ENCODE peak calls at places on chromosomes 3 and 15, in four cellular contexts. One of them, this sample, is unnamed.
A peak's percentile ranks its signal among the peaks of the same experiment; 100 is the strongest.

GRCh38 chr3:40267940-40268707 is 41.4 kb upstream of the EIF1B start:
- DNase-seq in neural crest cell: no peak
- DNase-seq in AG04450: no peak
- DNase-seq in nephron progenitor cell: no peak
- DNase-seq in this sample: no peak

GRCh38 chr3:126554560-126555525 is 3.9 kb downstream of the C3orf22 start:
- DNase-seq in neural crest cell: no peak
- DNase-seq in AG04450: no peak
- DNase-seq in nephron progenitor cell: no peak
- DNase-seq in this sample: no peak

GRCh38 chr15:29668120-29668602 is 154.1 kb downstream of the TJP1 start:
- DNase-seq in neural crest cell: peak; percentile 72
- DNase-seq in AG04450: peak; percentile 63
- DNase-seq in nephron progenitor cell: peak; percentile 74
- DNase-seq in this sample: no peak

GRCh38 chr15:91265431-91265940 is 165.4 kb downstream of the SV2B start:
- DNase-seq in neural crest cell: no peak
- DNase-seq in AG04450: no peak
- DNase-seq in nephron progenitor cell: no peak
- DNase-seq in this sample: no peak

GRCh38 chr15:63539517-63539916 is 35.1 kb downstream of the USP3 start:
- DNase-seq in neural crest cell: no peak
- DNase-seq in AG04450: no peak
- DNase-seq in nephron progenitor cell: no peak
- DNase-seq in this sample: no peak

GRCh38 chr15:77014137-77015081 is 19.5 kb downstream of the PSTPIP1 start:
- DNase-seq in neural crest cell: no peak
- DNase-seq in AG04450: no peak
- DNase-seq in nephron progenitor cell: no peak
- DNase-seq in this sample: no peak

GRCh38 chr3:58563386-58564035 is 13.7 kb downstream of the FAM107A start:
- DNase-seq in neural crest cell: no peak
- DNase-seq in AG04450: no peak
- DNase-seq in nephron progenitor cell: no peak
- DNase-seq in this sample: no peak

GRCh38 chr3:61334783-61335182 is 83.5 kb upstream of the FHIT start:
- DNase-seq in neural crest cell: no peak
- DNase-seq in AG04450: no peak
- DNase-seq in nephron progenitor cell: no peak
- DNase-seq in this sample: no peak

GRCh38 chr3:64440498-64440897 is 215.2 kb upstream of the PRICKLE2 start:
- DNase-seq in neural crest cell: no peak
- DNase-seq in AG04450: no peak
- DNase-seq in nephron progenitor cell: no peak
- DNase-seq in this sample: no peak

GRCh38 chr3:59857589-59858346 is 807.9 kb upstream of the CFAP20DC start:
- DNase-seq in neural crest cell: peak; percentile 71
- DNase-seq in AG04450: peak; percentile 65
- DNase-seq in nephron progenitor cell: peak; percentile 81
- DNase-seq in this sample: peak; percentile 18

GRCh38 chr15:95470529-95470928 is 860.0 kb upstream of the NR2F2 start:
- DNase-seq in neural crest cell: no peak
- DNase-seq in AG04450: no peak
- DNase-seq in nephron progenitor cell: no peak
- DNase-seq in this sample: no peak

GRCh38 chr15:83869329-83869728 is 215.4 kb downstream of the ADAMTSL3 start:
- DNase-seq in neural crest cell: no peak
- DNase-seq in AG04450: no peak
- DNase-seq in nephron progenitor cell: no peak
- DNase-seq in this sample: no peak

GRCh38 chr3:22729981-22730380 is 473.1 kb upstream of the UBE2E2 start:
- DNase-seq in neural crest cell: no peak
- DNase-seq in AG04450: no peak
- DNase-seq in nephron progenitor cell: no peak
- DNase-seq in this sample: no peak

GRCh38 chr3:134658555-134658954 is 7.7 kb upstream of the KY start:
- DNase-seq in neural crest cell: no peak
- DNase-seq in AG04450: no peak
- DNase-seq in nephron progenitor cell: no peak
- DNase-seq in this sample: no peak

GRCh38 chr3:10361375-10361774 is 40.5 kb upstream of the SEC13 start:
- DNase-seq in neural crest cell: no peak
- DNase-seq in AG04450: no peak
- DNase-seq in nephron progenitor cell: no peak
- DNase-seq in this sample: no peak

GRCh38 chr3:194736896-194737600 is 51.4 kb downstream of the FAM43A start:
- DNase-seq in neural crest cell: no peak
- DNase-seq in AG04450: no peak
- DNase-seq in nephron progenitor cell: no peak
- DNase-seq in this sample: no peak

GRCh38 chr3:148790841-148791240 is 36.8 kb upstream of the CPB1 start:
- DNase-seq in neural crest cell: no peak
- DNase-seq in AG04450: no peak
- DNase-seq in nephron progenitor cell: no peak
- DNase-seq in this sample: no peak

GRCh38 chr3:115321396-115321795 is 174.3 kb upstream of the ZBTB20 start:
- DNase-seq in neural crest cell: no peak
- DNase-seq in AG04450: no peak
- DNase-seq in nephron progenitor cell: no peak
- DNase-seq in this sample: no peak

GRCh38 chr3:13098605-13099004 is 25.4 kb upstream of the IQSEC1 start:
- DNase-seq in neural crest cell: no peak
- DNase-seq in AG04450: no peak
- DNase-seq in nephron progenitor cell: no peak
- DNase-seq in this sample: no peak

GRCh38 chr3:111781561-111782446 is 77.3 kb upstream of the PHLDB2 start:
- DNase-seq in neural crest cell: no peak
- DNase-seq in AG04450: no peak
- DNase-seq in nephron progenitor cell: no peak
- DNase-seq in this sample: no peak

GRCh38 chr3:108090066-108090700 is 648 bp downstream of the CD47 start:
- DNase-seq in neural crest cell: peak; percentile 19
- DNase-seq in AG04450: no peak
- DNase-seq in nephron progenitor cell: no peak
- DNase-seq in this sample: no peak

GRCh38 chr3:185318136-185318535 is 44.8 kb upstream of the MAP3K13 start:
- DNase-seq in neural crest cell: no peak
- DNase-seq in AG04450: no peak
- DNase-seq in nephron progenitor cell: no peak
- DNase-seq in this sample: no peak

GRCh38 chr3:96814581-96815567 is at the start of gene EPHA6:
- DNase-seq in neural crest cell: peak; percentile 14
- DNase-seq in AG04450: no peak
- DNase-seq in nephron progenitor cell: peak; percentile 18
- DNase-seq in this sample: peak; percentile 10

GRCh38 chr3:43754316-43754715 is 63.6 kb downstream of the ABHD5 start:
- DNase-seq in neural crest cell: no peak
- DNase-seq in AG04450: no peak
- DNase-seq in nephron progenitor cell: no peak
- DNase-seq in this sample: no peak

GRCh38 chr3:160771811-160772459 is 15.9 kb downstream of the PPM1L start:
- DNase-seq in neural crest cell: no peak
- DNase-seq in AG04450: no peak
- DNase-seq in nephron progenitor cell: no peak
- DNase-seq in this sample: no peak

GRCh38 chr3:52039846-52040245 is 16.5 kb downstream of the DUSP7 start:
- DNase-seq in neural crest cell: peak; percentile 72
- DNase-seq in AG04450: no peak
- DNase-seq in nephron progenitor cell: no peak
- DNase-seq in this sample: no peak

GRCh38 chr3:137304313-137305056 is 346.7 kb downstream of the IL20RB start:
- DNase-seq in neural crest cell: no peak
- DNase-seq in AG04450: no peak
- DNase-seq in nephron progenitor cell: peak; percentile 5
- DNase-seq in this sample: no peak

GRCh38 chr3:132870596-132870995 is 148.4 kb upstream of the NPHP3 start:
- DNase-seq in neural crest cell: no peak
- DNase-seq in AG04450: no peak
- DNase-seq in nephron progenitor cell: no peak
- DNase-seq in this sample: no peak

GRCh38 chr3:8954938-8955763 is 8.1 kb downstream of the RAD18 start:
- DNase-seq in neural crest cell: no peak
- DNase-seq in AG04450: no peak
- DNase-seq in nephron progenitor cell: no peak
- DNase-seq in this sample: no peak

GRCh38 chr15:85730001-85730820 is 64.5 kb downstream of the KLHL25 start:
- DNase-seq in neural crest cell: peak; percentile 45
- DNase-seq in AG04450: peak; percentile 37
- DNase-seq in nephron progenitor cell: peak; percentile 37
- DNase-seq in this sample: no peak

GRCh38 chr15:91872356-91873132 is 19.0 kb downstream of the SLCO3A1 start:
- DNase-seq in neural crest cell: no peak
- DNase-seq in AG04450: no peak
- DNase-seq in nephron progenitor cell: no peak
- DNase-seq in this sample: no peak

GRCh38 chr3:66144792-66145733 is 75.7 kb upstream of the SLC25A26 start:
- DNase-seq in neural crest cell: no peak
- DNase-seq in AG04450: no peak
- DNase-seq in nephron progenitor cell: no peak
- DNase-seq in this sample: no peak

GRCh38 chr3:146431240-146431639 is 38.1 kb downstream of the PLSCR2 start:
- DNase-seq in neural crest cell: no peak
- DNase-seq in AG04450: peak; percentile 20
- DNase-seq in nephron progenitor cell: no peak
- DNase-seq in this sample: no peak

GRCh38 chr3:186352369-186352768 is 9.7 kb downstream of the DGKG start:
- DNase-seq in neural crest cell: no peak
- DNase-seq in AG04450: no peak
- DNase-seq in nephron progenitor cell: no peak
- DNase-seq in this sample: no peak

GRCh38 chr15:22951381-22952280 is 28.5 kb downstream of the CYFIP1 start:
- DNase-seq in neural crest cell: no peak
- DNase-seq in AG04450: no peak
- DNase-seq in nephron progenitor cell: no peak
- DNase-seq in this sample: no peak
- TF ChIP-seq CTCF in neural crest cell: no peak
- TF ChIP-seq CTCF in AG04450: no peak
- TF ChIP-seq CTCF in nephron progenitor cell: no peak
- TF ChIP-seq CTCF in this sample: no peak

GRCh38 chr3:89314454-89314853 is 207.0 kb downstream of the EPHA3 start:
- DNase-seq in neural crest cell: no peak
- DNase-seq in AG04450: no peak
- DNase-seq in nephron progenitor cell: peak; percentile 12
- DNase-seq in this sample: no peak
- TF ChIP-seq CTCF in neural crest cell: peak; percentile 59
- TF ChIP-seq CTCF in AG04450: no peak
- TF ChIP-seq CTCF in nephron progenitor cell: no peak
- TF ChIP-seq CTCF in this sample: peak; percentile 48

GRCh38 chr3:17931121-17931520 is 188.7 kb upstream of the TBC1D5 start:
- DNase-seq in neural crest cell: no peak
- DNase-seq in AG04450: no peak
- DNase-seq in nephron progenitor cell: no peak
- DNase-seq in this sample: no peak
- TF ChIP-seq CTCF in neural crest cell: no peak
- TF ChIP-seq CTCF in AG04450: no peak
- TF ChIP-seq CTCF in nephron progenitor cell: no peak
- TF ChIP-seq CTCF in this sample: no peak

GRCh38 chr15:59561547-59561946 is 50.0 kb upstream of the GCNT3 start:
- DNase-seq in neural crest cell: no peak
- DNase-seq in AG04450: no peak
- DNase-seq in nephron progenitor cell: no peak
- DNase-seq in this sample: no peak

GRCh38 chr15:59567369-59567768 is 44.2 kb upstream of the GCNT3 start:
- DNase-seq in neural crest cell: no peak
- DNase-seq in AG04450: no peak
- DNase-seq in nephron progenitor cell: no peak
- DNase-seq in this sample: no peak

GRCh38 chr15:59565299-59565698 is 46.3 kb upstream of the GCNT3 start:
- DNase-seq in neural crest cell: no peak
- DNase-seq in AG04450: no peak
- DNase-seq in nephron progenitor cell: no peak
- DNase-seq in this sample: no peak

DNA sequence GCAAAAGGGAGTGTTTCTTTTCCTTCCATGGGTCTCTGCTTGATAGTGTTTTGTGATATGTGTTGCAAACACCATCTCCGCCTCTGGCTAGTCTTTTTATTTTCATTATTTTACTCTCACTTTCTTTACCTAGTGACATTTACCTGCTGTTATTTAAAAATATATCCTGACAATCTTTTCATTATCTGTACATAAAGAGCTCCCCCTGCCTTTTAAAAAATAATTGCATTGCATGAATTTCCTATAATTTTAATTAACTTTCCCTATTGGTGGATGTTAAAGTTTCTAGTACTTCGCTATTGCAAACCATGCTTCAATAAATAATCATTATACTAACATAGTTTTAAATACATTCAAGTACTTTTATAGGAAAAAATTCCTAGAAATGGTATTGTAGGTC is 48.8 kb upstream of the GCNT3 start:
- DNase-seq in neural crest cell: no peak
- DNase-seq in AG04450: no peak
- DNase-seq in nephron progenitor cell: no peak
- DNase-seq in this sample: no peak
- TF ChIP-seq CTCF in neural crest cell: no peak
- TF ChIP-seq CTCF in AG04450: no peak
- TF ChIP-seq CTCF in nephron progenitor cell: no peak
- TF ChIP-seq CTCF in this sample: no peak

DNA sequence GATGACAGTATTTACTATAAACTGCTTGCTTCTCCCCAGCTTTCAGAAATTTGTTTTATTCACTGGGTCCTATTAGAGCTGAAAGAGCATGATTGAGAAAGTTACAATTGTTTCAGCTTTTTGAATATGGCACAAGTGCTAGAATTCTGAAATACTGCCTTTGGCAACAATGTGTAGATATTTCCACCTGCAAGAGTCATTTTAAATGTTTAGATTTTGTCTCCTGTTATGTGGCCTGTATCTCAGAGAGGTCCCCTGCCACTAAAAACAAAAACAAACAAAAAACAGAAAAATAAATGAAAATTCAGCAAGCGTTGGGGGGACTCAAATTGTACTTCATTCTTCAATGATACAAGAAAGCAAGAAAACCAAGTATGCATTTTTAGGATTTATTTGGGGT is 28.7 kb downstream of the TGFBR2 start:
- DNase-seq in neural crest cell: no peak
- DNase-seq in AG04450: no peak
- DNase-seq in nephron progenitor cell: no peak
- DNase-seq in this sample: no peak
- TF ChIP-seq CTCF in neural crest cell: no peak
- TF ChIP-seq CTCF in AG04450: no peak
- TF ChIP-seq CTCF in nephron progenitor cell: no peak
- TF ChIP-seq CTCF in this sample: no peak